ENCODE peak calls at places on chromosomes 3 and 15, in six cellular contexts. Z is GF-D8, J is NCI-H345, S is neuronal stem cell, H is NCI-H446 treated with DMSO at 0.1 percent for 48 hours, P is ELR. G is an unnamed sample.

GRCh38 chr3:119279101-119279554 is 15.1 kb upstream of the ARHGAP31 start:
- DNase-seq in Z (no peak), J (peak; percentile 27), S (peak; percentile 56), H (peak; percentile 91), P (no peak), G (no peak)

GRCh38 chr15:81174125-81174524 is 22.6 kb upstream of the IL16 start:
- DNase-seq in Z (no peak), J (no peak), S (no peak), H (no peak), P (no peak), G (no peak)

GRCh38 chr3:47436180-47436579 is 39.6 kb downstream of the SCAP start:
- DNase-seq in Z (no peak), J (no peak), S (no peak), H (no peak), P (no peak), G (no peak)

GRCh38 chr3:74426571-74426970 is 187.9 kb downstream of the CNTN3 start:
- DNase-seq in Z (no peak), J (no peak), S (no peak), H (no peak), P (peak; percentile 22), G (no peak)

GRCh38 chr15:52343831-52344230 is 48.2 kb upstream of the MYO5C start:
- DNase-seq in Z (no peak), J (no peak), S (no peak), H (no peak), P (no peak), G (no peak)

GRCh38 chr15:72182673-72183072 is 14.9 kb downstream of the GRAMD2A start:
- DNase-seq in Z (no peak), J (no peak), S (no peak), H (no peak), P (no peak), G (peak; percentile 25)

GRCh38 chr15:34789326-34789725 is 6.0 kb downstream of the ACTC1 start:
- DNase-seq in Z (no peak), J (no peak), S (no peak), H (no peak), P (no peak), G (no peak)

GRCh38 chr3:14836049-14836468 is 17.3 kb downstream of the FGD5 start:
- DNase-seq in Z (no peak), J (no peak), S (no peak), H (no peak), P (no peak), G (no peak)

GRCh38 chr3:143201870-143202269 is 82.3 kb downstream of the CHST2 start:
- DNase-seq in Z (no peak), J (no peak), S (no peak), H (no peak), P (no peak), G (no peak)

GRCh38 chr15:47750030-47750739 is 32.9 kb downstream of the SEMA6D start:
- DNase-seq in Z (no peak), J (no peak), S (no peak), H (no peak), P (peak; percentile 90), G (no peak)

GRCh38 chr3:124780767-124781485 is 50.7 kb downstream of the UMPS start:
- DNase-seq in Z (no peak), J (no peak), S (no peak), H (no peak), P (peak; percentile 63), G (no peak)

G was measured in AML-193.